ENCODE peak calls at places on chromosomes 16 and 17, in seven cellular contexts. H is T-helper 17 cell, O is ELF-1, A is A172, Z is bronchial epithelial cell, V is posterior cingulate gyrus, K is ecto neural progenitor cell. T is an unnamed sample.

GRCh38 chr16:84599528-84600202 is 18.2 kb downstream of the COTL1 start:
- DNase-seq in H (no peak), A (peak), Z (peak), O (peak), K (peak), V (peak), T (no peak)

GRCh38 chr16:6018848-6019489 is 921.4 kb upstream of the EEF2KMT start:
- DNase-seq in O (peak), H (no peak), V (peak), Z (no peak), A (no peak), K (peak), T (no peak)

GRCh38 chr17:17808706-17809432 is 27.9 kb downstream of the SREBF1 start:
- DNase-seq in O (no peak), Z (peak), V (no peak), A (peak), K (no peak), H (no peak), T (no peak)

GRCh38 chr17:7184091-7184488 is 4.9 kb upstream of the ASGR1 start:
- DNase-seq in A (no peak), V (no peak), H (no peak), K (no peak), O (no peak), Z (no peak), T (no peak)

GRCh38 chr17:59488805-59489204 is 76.6 kb upstream of the DHX40 start:
- DNase-seq in K (no peak), O (no peak), Z (no peak), V (no peak), A (no peak), H (no peak), T (no peak)

GRCh38 chr16:15034266-15035162 is 21.4 kb downstream of the NTAN1 start:
- DNase-seq in A (no peak), Z (no peak), O (no peak), H (no peak), K (no peak), V (no peak), T (no peak)

GRCh38 chr17:82101767-82102679 is 4.0 kb upstream of the FASN start:
- DNase-seq in Z (no peak), K (no peak), A (no peak), H (no peak), V (no peak), O (no peak), T (no peak)

GRCh38 chr17:73265646-73266640 is 4.3 kb upstream of the CPSF4L start:
- DNase-seq in H (no peak), A (no peak), Z (no peak), K (no peak), O (no peak), V (no peak), T (no peak)

GRCh38 chr17:32497431-32498205 is 10.8 kb downstream of the CDK5R1 start:
- DNase-seq in K (no peak), Z (peak), H (no peak), V (no peak), O (peak), A (peak), T (no peak)

GRCh38 chr16:8583199-8583598 is 7.1 kb downstream of the TMEM114 start:
- DNase-seq in V (no peak), O (no peak), A (peak), Z (peak), K (no peak), H (no peak), T (no peak)

GRCh38 chr17:73293480-73293911 is 18.3 kb downstream of the CDC42EP4 start:
- DNase-seq in K (no peak), Z (peak), A (peak), H (no peak), V (no peak), O (no peak), T (no peak)

GRCh38 chr17:81478119-81478518 is 34.5 kb downstream of the ACTG1 start:
- DNase-seq in K (no peak), O (no peak), Z (no peak), A (no peak), V (no peak), H (no peak), T (no peak)

GRCh38 chr17:62627219-62627903 is at the start of gene MRC2:
- DNase-seq in Z (peak), K (peak), O (peak), A (peak), V (no peak), H (no peak), T (no peak)

GRCh38 chr16:75443301-75443700 is 10.0 kb upstream of the CFDP1 start:
- DNase-seq in K (no peak), Z (no peak), O (no peak), A (no peak), V (no peak), H (no peak), T (no peak)

GRCh38 chr17:57114085-57114673 is 29.1 kb downstream of the AKAP1 start:
- DNase-seq in Z (no peak), K (peak), V (peak), O (peak), A (no peak), H (peak), T (peak)

T was measured in D721Med.